ENCODE peak calls at places on chromosomes 7 and 10, in eight cellular contexts. K, H, F, W, X, Z, P and U are unnamed samples.

GRCh38 chr7:8362723-8363369 is 70.6 kb upstream of the NXPH1 start:
- DNase-seq in X (peak; percentile 84), F (no peak), Z (no peak), K (no peak), P (no peak), W (no peak), H (no peak), U (no peak)

GRCh38 chr7:142870147-142870559 is 15.3 kb downstream of the EPHB6 start:
- DNase-seq in X (no peak), Z (no peak), K (no peak), H (no peak), P (no peak), W (no peak), F (no peak), U (no peak)

GRCh38 chr10:97915761-97916160 is 66.1 kb downstream of the GOLGA7B start:
- DNase-seq in W (no peak), K (no peak), F (no peak), P (no peak), H (no peak), X (no peak), Z (no peak), U (no peak)

GRCh38 chr10:110407301-110408170 is 90.2 kb upstream of the DUSP5 start:
- DNase-seq in Z (no peak), K (no peak), H (no peak), X (no peak), F (no peak), W (no peak), P (no peak), U (no peak)

GRCh38 chr7:25326466-25327156 is 98.3 kb upstream of the NPVF start:
- DNase-seq in Z (no peak), P (no peak), K (no peak), H (no peak), X (no peak), W (no peak), F (no peak), U (no peak)

GRCh38 chr10:42979181-42979580 is 97.7 kb upstream of the RET start:
- DNase-seq in Z (peak; percentile 56), H (no peak), P (peak; percentile 33), K (no peak), F (no peak), X (no peak), W (no peak), U (no peak)

GRCh38 chr7:151696738-151697514 is 177.2 kb upstream of the RHEB start:
- DNase-seq in P (no peak), K (no peak), H (no peak), W (no peak), X (peak; percentile 58), Z (peak; percentile 73), F (peak; percentile 19), U (no peak)

GRCh38 chr7:94064541-94065191 is 60.5 kb upstream of the BET1 start:
- DNase-seq in W (no peak), H (no peak), P (no peak), K (no peak), Z (peak; percentile 22), X (peak; percentile 32), F (no peak), U (no peak)

GRCh38 chr10:20901110-20901509 is 4.0 kb upstream of the NEBL start:
- DNase-seq in P (no peak), K (no peak), Z (no peak), F (no peak), W (no peak), H (no peak), X (no peak), U (no peak)

GRCh38 chr7:49243521-49243920 is 319.2 kb downstream of the CDC14C start:
- DNase-seq in W (no peak), K (no peak), Z (no peak), P (no peak), H (no peak), F (no peak), X (peak; percentile 61), U (no peak)
- TF ChIP-seq REST in W (no peak), K (no peak), Z (no peak), P (no peak), H (no peak), F (no peak), X (no peak), U (no peak)

DNA sequence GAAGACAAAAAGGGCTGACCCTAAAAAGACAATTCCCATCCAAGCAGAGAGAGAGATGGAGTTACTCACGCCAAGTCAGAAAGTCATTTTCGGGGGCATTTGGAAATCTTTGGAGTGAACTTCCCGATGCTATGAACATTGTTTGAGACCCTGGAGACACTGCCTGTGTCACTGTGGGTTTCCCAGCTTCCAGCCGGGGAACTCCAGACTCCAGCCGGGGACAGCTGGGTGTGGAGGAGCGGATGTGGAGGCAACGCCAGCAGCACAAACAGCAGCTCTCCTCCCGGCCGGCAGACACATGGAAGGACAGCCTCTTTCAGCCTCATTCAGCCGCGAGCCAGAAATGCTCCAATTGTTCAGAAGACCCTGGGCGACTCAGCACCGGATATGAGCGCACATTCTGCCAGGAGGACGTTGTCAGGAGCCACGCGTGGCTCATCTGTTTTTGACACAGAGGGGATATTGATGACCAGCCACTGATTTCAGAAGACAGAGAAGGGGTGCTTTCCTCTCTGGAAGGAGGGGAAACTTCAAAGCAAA is 97.6 kb downstream of the PRPF18 start:
- DNase-seq in Z (no peak), X (no peak), H (no peak), F (no peak), K (no peak), W (no peak), P (no peak), U (no peak)
- H3K4me3 ChIP-seq in Z (peak overlapping the region; percentile 12), X (no peak overlapping the region), H (no peak overlapping the region), F (no peak overlapping the region), K (no peak overlapping the region), W (no peak overlapping the region), P (no peak overlapping the region), U (no peak overlapping the region)

DNA sequence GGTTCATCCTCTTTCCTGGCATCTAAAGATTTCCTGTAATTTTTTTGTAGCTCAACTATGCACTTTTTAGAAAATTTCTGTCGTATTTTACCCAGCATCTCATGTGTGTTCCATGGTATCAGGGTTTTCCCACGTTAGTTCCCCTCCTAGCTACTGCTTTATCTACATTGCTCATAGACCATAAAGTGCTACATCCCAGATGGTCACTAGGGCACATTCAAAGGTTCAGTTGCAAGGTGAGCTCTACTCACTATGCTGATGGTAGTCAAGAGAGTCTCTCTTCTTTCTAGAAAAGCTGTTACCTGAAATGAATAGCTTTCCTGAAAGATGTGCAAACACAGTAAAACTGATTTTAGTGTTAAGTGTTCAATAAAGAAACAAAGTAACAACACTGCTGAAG is 33.5 kb downstream of the RELN start:
- DNase-seq in Z (no peak), K (no peak), F (no peak), P (no peak), W (no peak), H (no peak), X (peak; percentile 21), U (no peak)
- TF ChIP-seq POLR2AphosphoS5 in Z (no peak), K (no peak), F (no peak), P (no peak), W (no peak), H (no peak), X (no peak), U (no peak)

GRCh38 chr7:148434887-148435286 is 155.7 kb upstream of the C7orf33 start:
- DNase-seq in K (no peak), Z (no peak), P (no peak), X (no peak), W (no peak), H (no peak), F (no peak), U (no peak)

GRCh38 chr7:148436571-148436970 is 154.0 kb upstream of the C7orf33 start:
- DNase-seq in H (no peak), P (no peak), W (no peak), K (no peak), F (peak; percentile 27), X (peak; percentile 4), Z (no peak), U (no peak)

GRCh38 chr7:148435715-148436114 is 154.9 kb upstream of the C7orf33 start:
- DNase-seq in W (no peak), K (no peak), P (no peak), X (no peak), Z (no peak), F (no peak), H (no peak), U (no peak)

GRCh38 chr7:148436135-148436534 is 154.4 kb upstream of the C7orf33 start:
- DNase-seq in W (no peak), Z (no peak), P (no peak), X (no peak), H (no peak), K (no peak), F (no peak), U (no peak)

DNA sequence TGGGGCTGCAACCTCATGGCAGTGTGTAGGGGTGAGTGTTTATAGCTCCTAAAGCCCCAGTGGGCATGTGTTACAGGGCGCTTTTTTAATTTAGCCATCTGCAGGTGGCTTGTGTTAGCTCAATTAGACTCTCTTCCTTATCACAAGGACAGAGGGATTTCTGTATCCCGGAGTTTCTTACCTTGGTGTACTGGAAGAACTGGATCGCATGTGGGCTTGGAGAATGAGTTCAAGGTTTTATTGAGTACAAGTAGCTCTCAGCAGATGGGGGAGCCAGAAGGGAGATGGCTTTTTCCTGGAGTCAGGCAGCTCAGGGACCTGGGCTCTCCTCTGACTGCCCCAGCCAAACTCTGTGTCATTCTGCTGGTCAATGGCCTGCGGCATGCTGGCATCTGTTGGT is 153.5 kb upstream of the C7orf33 start:
- DNase-seq in H (no peak), F (no peak), P (no peak), K (no peak), X (no peak), Z (no peak), W (no peak), U (no peak)
- TF ChIP-seq REST in H (no peak), F (no peak), P (no peak), K (no peak), X (no peak), Z (no peak), W (no peak), U (no peak)

GRCh38 chr10:25075825-25076224 is 59.4 kb downstream of the THNSL1 start:
- DNase-seq in K (no peak), P (no peak), Z (no peak), X (no peak), H (no peak), W (no peak), F (no peak), U (no peak)
- H3K4me3 ChIP-seq in K (no peak overlapping the region), P (no peak overlapping the region), Z (no peak overlapping the region), X (no peak overlapping the region), H (no peak overlapping the region), W (no peak overlapping the region), F (no peak overlapping the region), U (no peak overlapping the region)